ENCODE peak calls at places on chromosomes 7 and 10, in six cellular contexts. K is brain microvascular endothelial cell; D is OCI-LY7; T is CD4-positive, alpha-beta T cell; J is retinal pigment epithelial cell; Z is neural crest cell. L is an unnamed sample.

GRCh38 chr10:126029999-126030398 is 133.6 kb downstream of the FANK1 start:
- DNase-seq in K (no peak), D (no peak), T (no peak), J (no peak), Z (no peak), L (no peak)

GRCh38 chr7:47333959-47334358 is 248.0 kb downstream of the TNS3 start:
- DNase-seq in K (no peak), D (no peak), T (no peak), J (no peak), Z (no peak), L (no peak)

GRCh38 chr10:127196955-127197432 is 603 bp upstream of the INSYN2A start:
- DNase-seq in K (no peak), D (no peak), T (no peak), J (no peak), Z (no peak), L (no peak)

GRCh38 chr7:126790763-126791162 is 462.0 kb downstream of the GRM8 start:
- DNase-seq in K (no peak), D (no peak), T (no peak), J (no peak), Z (no peak), L (no peak)

GRCh38 chr7:72268826-72269225 is 143.3 kb downstream of the CALN1 start:
- DNase-seq in K (no peak), D (no peak), T (no peak), J (no peak), Z (no peak), L (no peak)

GRCh38 chr7:94294471-94295131 is 100.1 kb upstream of the COL1A2 start:
- DNase-seq in K (no peak), D (no peak), T (no peak), J (no peak), Z (no peak), L (no peak)

GRCh38 chr10:100554902-100555301 is 19.2 kb downstream of the HIF1AN start:
- DNase-seq in K (no peak), D (no peak), T (no peak), J (no peak), Z (no peak), L (no peak)

GRCh38 chr7:158244430-158244829 is 343.2 kb downstream of the PTPRN2 start:
- DNase-seq in K (no peak), D (no peak), T (no peak), J (no peak), Z (no peak), L (no peak)

GRCh38 chr7:54253036-54253373 is 289.2 kb upstream of the VSTM2A start:
- DNase-seq in K (no peak), D (no peak), T (no peak), J (no peak), Z (no peak), L (no peak)

GRCh38 chr10:101451589-101452190 is 97.7 kb downstream of the BTRC start:
- DNase-seq in K (no peak), D (no peak), T (no peak), J (no peak), Z (no peak), L (no peak)

GRCh38 chr10:86955501-86956194 is 1.8 kb downstream of the MMRN2 start:
- DNase-seq in K (no peak), D (no peak), T (no peak), J (no peak), Z (no peak), L (no peak)

GRCh38 chr7:23712368-23713284 is 2.6 kb downstream of the STK31 start:
- DNase-seq in K (peak; percentile 6), D (peak; percentile 67), T (no peak), J (peak; percentile 51), Z (no peak), L (no peak)
- TF ChIP-seq CTCF in K (peak; percentile 14), D (peak; percentile 90), T (peak; percentile 93), J (peak; percentile 45), Z (peak; percentile 85), L (peak; percentile 63)

GRCh38 chr10:29026065-29026797 is 262.6 kb upstream of the LYZL1 start:
- DNase-seq in K (no peak), D (no peak), T (no peak), J (no peak), Z (no peak), L (no peak)
- TF ChIP-seq CTCF in K (no peak), D (no peak), T (no peak), J (no peak), Z (no peak), L (no peak)

GRCh38 chr10:128419466-128420019 is 293.3 kb upstream of the MKI67 start:
- DNase-seq in K (no peak), D (no peak), T (no peak), J (no peak), Z (no peak), L (no peak)
- TF ChIP-seq CTCF in K (no peak), D (no peak), T (no peak), J (no peak), Z (no peak), L (no peak)

GRCh38 chr7:117035463-117035862 is 82.2 kb downstream of the ST7 start:
- DNase-seq in K (no peak), D (no peak), T (no peak), J (no peak), Z (no peak), L (no peak)
- TF ChIP-seq CTCF in K (peak; percentile 3), D (no peak), T (no peak), J (no peak), Z (peak; percentile 45), L (no peak)

DNA sequence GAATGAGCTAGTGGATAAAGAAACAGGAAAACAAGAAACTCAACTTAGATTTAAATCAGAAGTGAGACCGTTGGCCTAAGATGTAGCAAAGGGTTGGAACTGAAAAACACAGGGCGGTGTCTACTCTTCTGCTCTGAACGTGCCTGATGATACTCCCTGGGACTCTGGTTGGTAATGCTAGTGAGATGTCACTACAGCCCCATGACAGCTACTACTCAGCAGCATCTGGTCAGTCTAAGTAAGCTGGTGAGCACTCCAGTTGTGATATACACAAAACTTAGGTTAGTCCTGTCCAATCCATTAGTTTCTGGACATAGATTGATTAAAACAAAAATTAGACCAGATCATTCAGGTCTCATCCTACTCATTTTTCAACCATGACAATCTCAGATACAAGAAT is 15.4 kb downstream of the MYPN start:
- DNase-seq in K (no peak), D (no peak), T (no peak), J (no peak), Z (no peak), L (no peak)
- TF ChIP-seq CTCF in K (no peak), D (no peak), T (no peak), J (no peak), Z (no peak), L (no peak)

GRCh38 chr7:23530355-23530754 is 1.4 kb downstream of the TRA2A start:
- DNase-seq in K (peak; percentile 22), D (peak; percentile 71), T (peak; percentile 12), J (no peak), Z (no peak), L (no peak)
- TF ChIP-seq CTCF in K (peak; percentile 18), D (peak; percentile 64), T (no peak), J (peak; percentile 16), Z (peak; percentile 47), L (no peak)

GRCh38 chr7:30561389-30561788 is 33.3 kb upstream of the GARS1 start:
- DNase-seq in K (no peak), D (no peak), T (no peak), J (no peak), Z (no peak), L (no peak)

GRCh38 chr7:30559566-30559965 is 35.1 kb upstream of the GARS1 start:
- DNase-seq in K (no peak), D (no peak), T (no peak), J (no peak), Z (no peak), L (no peak)

GRCh38 chr7:30553141-30553540 is 41.5 kb upstream of the GARS1 start:
- DNase-seq in K (no peak), D (no peak), T (no peak), J (no peak), Z (no peak), L (no peak)

GRCh38 chr7:30555525-30555924 is 39.2 kb upstream of the GARS1 start:
- DNase-seq in K (no peak), D (no peak), T (no peak), J (no peak), Z (no peak), L (no peak)

GRCh38 chr7:30556854-30557644 is 37.6 kb upstream of the GARS1 start:
- DNase-seq in K (peak; percentile 27), D (no peak), T (no peak), J (no peak), Z (peak; percentile 8), L (no peak)
- TF ChIP-seq CTCF in K (no peak), D (no peak), T (no peak), J (no peak), Z (no peak), L (no peak)

DNA sequence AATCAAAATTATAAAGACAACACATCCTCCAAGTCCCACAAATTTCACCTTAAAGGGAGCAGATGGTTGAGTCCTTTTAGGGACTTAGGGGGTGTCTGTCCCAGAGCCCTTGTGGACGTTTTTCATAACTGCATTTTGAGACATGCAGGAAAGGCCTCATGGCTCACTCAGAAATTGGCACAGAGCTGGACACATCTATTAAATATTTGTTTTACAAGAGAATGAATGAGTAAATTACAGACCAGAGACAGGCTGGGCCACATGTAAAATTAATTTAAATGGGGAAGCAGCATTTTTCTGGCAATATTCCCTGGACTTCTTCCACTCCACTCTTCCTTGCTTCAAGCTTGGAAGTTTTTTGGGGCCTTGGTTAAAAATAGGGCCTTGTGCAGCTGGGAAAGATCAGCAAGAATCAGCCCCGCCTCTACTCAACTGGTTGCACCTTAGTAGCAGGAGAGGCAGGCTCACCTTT is 20.0 kb downstream of the LAMB1 start:
- DNase-seq in K (no peak), D (no peak), T (no peak), J (no peak), Z (no peak), L (no peak)
- TF ChIP-seq CTCF in K (peak; percentile 55), D (peak; percentile 15), T (no peak), J (peak; percentile 24), Z (peak; percentile 49), L (peak; percentile 15)

GRCh38 chr10:17290226-17290625 is 62.2 kb downstream of the VIM start:
- DNase-seq in K (no peak), D (peak; percentile 1), T (no peak), J (no peak), Z (no peak), L (no peak)
- TF ChIP-seq CTCF in K (peak; percentile 51), D (peak; percentile 26), T (peak; percentile 34), J (peak; percentile 49), Z (peak; percentile 60), L (no peak)